ENCODE peak calls at places on chromosomes 7 and 10, in six cellular contexts. V is esophagus muscularis mucosa, W is lower lobe of right lung, U is spleen, M is A549, Y is sigmoid colon. J is an unnamed sample. For H3K9me3, the result is how much of the 10 kb centered on the place peaks cover.

GRCh38 chr7:73520673-73521635 is 1.1 kb downstream of the BAZ1B start:
- DNase-seq in V (no peak), W (peak), U (no peak), M (peak), Y (no peak), J (peak)

GRCh38 chr7:87918740-87919139 is 15.3 kb upstream of the ADAM22 start:
- DNase-seq in V (no peak), W (no peak), U (no peak), M (no peak), Y (no peak), J (no peak)

GRCh38 chr10:117441812-117442443 is 66.7 kb upstream of the PDZD8 start:
- DNase-seq in V (no peak), W (no peak), U (peak), M (peak), Y (no peak), J (peak)

GRCh38 chr7:135645296-135645904 is 16.9 kb upstream of the STMP1 start:
- DNase-seq in V (no peak), W (no peak), U (no peak), M (peak), Y (no peak), J (no peak)

GRCh38 chr7:140541513-140542192 is 62.3 kb upstream of the MKRN1 start:
- DNase-seq in V (no peak), W (no peak), U (peak), M (peak), Y (peak), J (peak)

GRCh38 chr10:98519936-98520335 is 73.2 kb upstream of the HPS1 start:
- DNase-seq in V (no peak), W (no peak), U (no peak), M (no peak), Y (no peak), J (no peak)

GRCh38 chr7:81447351-81447952 is 322.4 kb downstream of the HGF start:
- DNase-seq in V (no peak), W (no peak), U (no peak), M (peak), Y (no peak), J (peak)

GRCh38 chr10:60872451-60872850 is 71.5 kb downstream of the RHOBTB1 start:
- DNase-seq in V (peak), W (no peak), U (no peak), M (no peak), Y (no peak), J (no peak)

GRCh38 chr7:86058649-86059048 is 585.1 kb upstream of the GRM3 start:
- DNase-seq in V (no peak), W (peak), U (peak), M (no peak), Y (no peak), J (no peak)
- H3K9me3 ChIP-seq in V (under half), W (under half), U (half or more), M (under half), Y (under half), J (under half)

DNA sequence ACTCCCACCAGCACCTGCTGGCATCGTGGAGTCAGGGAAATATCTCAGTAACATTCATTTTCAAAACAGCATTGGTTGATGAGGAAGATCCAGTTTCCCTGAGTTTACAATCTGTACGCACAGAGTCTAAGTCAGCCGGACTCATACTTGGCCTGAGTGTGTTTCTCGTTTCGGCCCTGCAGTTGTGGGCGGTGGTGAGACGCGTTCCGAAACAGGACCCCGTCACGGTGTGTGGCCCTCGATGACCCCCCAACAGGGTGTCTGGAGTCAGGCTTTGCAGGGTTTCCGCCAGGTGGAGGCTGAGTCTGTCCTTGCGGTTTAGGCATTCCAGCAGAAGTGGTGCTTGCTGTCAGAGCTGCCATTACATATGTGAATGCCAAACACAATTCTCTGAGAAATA is 317.5 kb downstream of the DNAJB6 start:
- DNase-seq in V (no peak), W (no peak), U (peak), M (no peak), Y (no peak), J (no peak)
- H3K9me3 ChIP-seq in V (under half), W (under half), U (under half), M (under half), Y (under half), J (under half)

DNA sequence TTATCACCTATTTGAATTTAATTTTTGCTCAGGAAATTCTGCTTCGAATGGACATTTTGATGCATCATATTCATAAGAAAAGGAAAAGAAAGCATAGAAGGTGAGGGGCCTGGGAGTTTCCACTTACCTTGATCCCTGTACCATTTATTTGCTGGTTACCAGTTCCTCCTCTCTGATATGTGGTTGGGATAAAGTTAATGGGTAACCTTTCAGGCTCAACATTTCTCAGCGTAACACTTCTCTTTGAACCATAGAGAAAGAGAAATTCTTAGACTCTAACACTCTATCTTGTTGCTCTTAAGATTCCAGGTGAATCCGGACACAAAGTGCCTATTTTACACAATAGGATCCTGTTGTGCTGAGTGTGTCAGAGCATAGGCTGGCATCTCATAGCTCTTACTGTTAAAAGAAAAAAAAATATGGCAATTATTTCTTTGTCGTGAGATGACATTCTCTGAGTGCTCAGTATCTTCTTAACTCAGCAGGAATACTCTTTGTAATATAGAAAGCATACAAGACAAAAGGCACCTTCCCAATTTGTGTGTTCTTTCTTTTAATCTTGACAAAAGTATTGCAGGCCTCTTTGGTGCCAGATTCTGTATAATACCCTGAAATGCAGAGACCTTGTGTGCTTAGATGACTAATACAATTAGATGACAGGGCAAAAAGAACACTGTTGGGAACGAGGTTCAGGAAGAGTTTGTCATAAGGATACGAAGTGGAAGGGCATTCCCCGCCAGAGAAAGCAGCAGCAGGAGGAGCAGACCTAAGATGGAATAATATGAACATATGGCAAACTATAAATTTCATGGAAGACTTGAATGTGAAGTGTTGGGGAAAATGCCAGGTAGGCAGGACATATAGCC is 689.6 kb downstream of the NRG3 start:
- DNase-seq in V (no peak), W (no peak), U (no peak), M (peak), Y (no peak), J (no peak)
- H3K9me3 ChIP-seq in V (under half), W (under half), U (under half), M (under half), Y (under half), J (under half)

GRCh38 chr7:158328376-158329013 is 259.1 kb downstream of the PTPRN2 start:
- DNase-seq in V (no peak), W (no peak), U (peak), M (no peak), Y (no peak), J (no peak)
- H3K9me3 ChIP-seq in V (under half), W (under half), U (under half), M (under half), Y (under half), J (under half)

J was measured in SJCRH30.